ENCODE peak calls at places on chromosomes 11 and 22, in six cellular contexts. P, S, M, U, H and W are unnamed samples.

GRCh38 chr22:41305646-41306045 is 4.3 kb downstream of the ZC3H7B start:
- DNase-seq in P (no peak), S (no peak), M (no peak), U (peak), H (no peak), W (no peak)

GRCh38 chr11:46560300-46561025 is 33.4 kb downstream of the AMBRA1 start:
- DNase-seq in P (no peak), S (no peak), M (no peak), U (peak), H (no peak), W (no peak)

GRCh38 chr22:26592368-26593015 is 2.6 kb upstream of the TPST2 start:
- DNase-seq in P (no peak), S (no peak), M (no peak), U (no peak), H (no peak), W (no peak)

GRCh38 chr11:29293825-29294224 is 723.0 kb downstream of the KCNA4 start:
- DNase-seq in P (no peak), S (no peak), M (no peak), U (peak), H (no peak), W (no peak)

GRCh38 chr11:66438504-66439466 is at the start of gene MRPL11:
- DNase-seq in P (peak), S (peak), M (peak), U (peak), H (peak), W (peak)

GRCh38 chr11:34680918-34681554 is 60.1 kb downstream of the EHF start:
- DNase-seq in P (no peak), S (peak), M (peak), U (peak), H (peak), W (no peak)

GRCh38 chr11:126484266-126484665 is 128.8 kb downstream of the ST3GAL4 start:
- DNase-seq in P (no peak), S (no peak), M (peak), U (no peak), H (no peak), W (no peak)

GRCh38 chr11:32008879-32009548 is 81.9 kb upstream of the RCN1 start:
- DNase-seq in P (no peak), S (no peak), M (no peak), U (no peak), H (no peak), W (no peak)

GRCh38 chr11:61871158-61871597 is 20.2 kb downstream of the FADS3 start:
- DNase-seq in P (peak), S (peak), M (peak), U (peak), H (peak), W (peak)

GRCh38 chr11:76664578-76665061 is 5.9 kb downstream of the LRRC32 start:
- DNase-seq in P (no peak), S (no peak), M (no peak), U (no peak), H (no peak), W (no peak)

GRCh38 chr11:27869701-27870100 is 169.4 kb upstream of the BDNF start:
- DNase-seq in P (no peak), S (no peak), M (no peak), U (no peak), H (no peak), W (no peak)

GRCh38 chr11:93017821-93018690 is 48.6 kb downstream of the MTNR1B start:
- DNase-seq in P (no peak), S (no peak), M (no peak), U (no peak), H (no peak), W (no peak)

GRCh38 chr11:44374001-44374400 is 64.1 kb upstream of the ALX4 start:
- DNase-seq in P (no peak), S (no peak), M (no peak), U (no peak), H (no peak), W (no peak)

GRCh38 chr11:33157103-33158027 is 3.9 kb downstream of the CSTF3 start:
- DNase-seq in P (no peak), S (no peak), M (no peak), U (no peak), H (no peak), W (no peak)

GRCh38 chr11:129368889-129369672 is 6.6 kb upstream of the BARX2 start:
- DNase-seq in P (no peak), S (no peak), M (no peak), U (no peak), H (no peak), W (no peak)

GRCh38 chr11:134742228-134742612 is 330.2 kb upstream of the B3GAT1 start:
- DNase-seq in P (no peak), S (no peak), M (no peak), U (no peak), H (no peak), W (no peak)

GRCh38 chr11:57762235-57762866 is 749 bp downstream of the CTNND1 start:
- DNase-seq in P (no peak), S (no peak), M (no peak), U (no peak), H (no peak), W (no peak)

GRCh38 chr22:20531404-20532181 is 24.2 kb downstream of the MED15 start:
- DNase-seq in P (no peak), S (peak), M (no peak), U (peak), H (no peak), W (no peak)

GRCh38 chr22:20602589-20603164 is 95.3 kb downstream of the MED15 start:
- DNase-seq in P (no peak), S (no peak), M (no peak), U (no peak), H (no peak), W (no peak)

GRCh38 chr11:14112721-14113120 is 150.2 kb downstream of the SPON1 start:
- DNase-seq in P (no peak), S (no peak), M (no peak), U (no peak), H (no peak), W (no peak)

GRCh38 chr11:1260023-1260501 is 37.2 kb downstream of the MUC5B start:
- DNase-seq in P (peak), S (peak), M (no peak), U (peak), H (no peak), W (peak)

GRCh38 chr11:71364176-71364671 is 84.0 kb downstream of the DHCR7 start:
- DNase-seq in P (no peak), S (no peak), M (no peak), U (no peak), H (peak), W (no peak)

GRCh38 chr11:28346209-28346608 is 238.0 kb downstream of the METTL15 start:
- DNase-seq in P (no peak), S (no peak), M (no peak), U (no peak), H (no peak), W (no peak)

GRCh38 chr11:115153135-115153534 is 351.1 kb downstream of the CADM1 start:
- DNase-seq in P (no peak), S (no peak), M (no peak), U (no peak), H (no peak), W (no peak)

GRCh38 chr11:130103296-130103814 is 33.7 kb downstream of the APLP2 start:
- DNase-seq in P (no peak), S (no peak), M (peak), U (peak), H (no peak), W (no peak)

GRCh38 chr11:58513747-58514367 is 6.0 kb upstream of the OR5B21 start:
- DNase-seq in P (no peak), S (peak), M (peak), U (peak), H (peak), W (peak)

GRCh38 chr11:65131895-65132237 is 2.5 kb downstream of the SYVN1 start:
- DNase-seq in P (no peak), S (no peak), M (no peak), U (no peak), H (no peak), W (no peak)

GRCh38 chr11:64858467-64859401 is 14.3 kb upstream of the CDC42BPG start:
- DNase-seq in P (no peak), S (no peak), M (no peak), U (no peak), H (no peak), W (no peak)

GRCh38 chr11:70548976-70549375 is 150.6 kb downstream of the CTTN start:
- DNase-seq in P (no peak), S (no peak), M (no peak), U (no peak), H (no peak), W (no peak)

GRCh38 chr11:6548641-6549040 is 51.6 kb downstream of the DNHD1 start:
- DNase-seq in P (no peak), S (no peak), M (no peak), U (no peak), H (no peak), W (no peak)

GRCh38 chr22:48204296-48204695 is 1441.8 kb downstream of the TBC1D22A start:
- DNase-seq in P (no peak), S (no peak), M (no peak), U (no peak), H (no peak), W (no peak)